ENCODE peak calls at places on chromosomes 12 and 14, in five cellular contexts. P is neural progenitor cell, K is sigmoid colon, C is right atrium auricular region, L is natural killer cell. M is an unnamed sample.

GRCh38 chr12:139585-139984 is 73.0 kb downstream of the IQSEC3 start:
- DNase-seq in K (no peak), C (no peak), P (peak), L (no peak), M (no peak)

GRCh38 chr14:29227631-29228030 is 461.0 kb downstream of the FOXG1 start:
- DNase-seq in C (no peak), K (no peak), L (no peak), P (no peak), M (no peak)

GRCh38 chr14:63614964-63615363 is 26.7 kb downstream of the WDR89 start:
- DNase-seq in L (no peak), K (no peak), P (no peak), C (no peak), M (no peak)

GRCh38 chr12:111184161-111184560 is 184.7 kb downstream of the PHETA1 start:
- DNase-seq in C (no peak), L (no peak), P (no peak), K (no peak), M (no peak)

GRCh38 chr12:128859311-128859710 is 6.0 kb downstream of the GLT1D1 start:
- DNase-seq in C (no peak), L (no peak), K (peak), P (no peak), M (no peak)

GRCh38 chr12:110316861-110317260 is 35.8 kb downstream of the ATP2A2 start:
- DNase-seq in L (no peak), P (no peak), K (no peak), C (no peak), M (no peak)

GRCh38 chr14:21771671-21772070 is 98.1 kb upstream of the OR4E1 start:
- DNase-seq in L (no peak), K (no peak), P (no peak), C (no peak), M (no peak)

GRCh38 chr12:111396726-111397445 is 8.8 kb upstream of the SH2B3 start:
- DNase-seq in K (peak), P (peak), L (peak), C (peak), M (peak)

GRCh38 chr14:20698934-20699333 is 10.4 kb downstream of the ANG start:
- DNase-seq in L (no peak), K (no peak), C (no peak), P (no peak), M (no peak)
- TF ChIP-seq CTCF in L (no peak), K (no peak), C (no peak), P (no peak), M (no peak)

GRCh38 chr12:79420146-79420618 is 270.6 kb downstream of the PAWR start:
- DNase-seq in P (peak), L (no peak), K (no peak), C (no peak), M (no peak)
- TF ChIP-seq CTCF in P (peak), L (no peak), K (no peak), C (peak), M (peak)

GRCh38 chr14:33941727-33942126 is 9.1 kb downstream of the EGLN3 start:
- DNase-seq in P (no peak), K (no peak), C (no peak), L (no peak), M (no peak)

GRCh38 chr14:33945329-33945728 is 5.5 kb downstream of the EGLN3 start:
- DNase-seq in K (no peak), P (no peak), L (no peak), C (no peak), M (no peak)

GRCh38 chr14:33940561-33941011 is 10.3 kb downstream of the EGLN3 start:
- DNase-seq in P (no peak), K (no peak), C (no peak), L (no peak), M (no peak)

GRCh38 chr14:33943484-33943883 is 7.4 kb downstream of the EGLN3 start:
- DNase-seq in C (no peak), K (no peak), P (no peak), L (no peak), M (no peak)

GRCh38 chr14:33943081-33943480 is 7.8 kb downstream of the EGLN3 start:
- DNase-seq in P (no peak), C (no peak), K (no peak), L (no peak), M (no peak)
- TF ChIP-seq CTCF in P (no peak), C (no peak), K (no peak), L (no peak), M (no peak)

GRCh38 chr12:113633678-113634332 is 162.1 kb upstream of the LHX5 start:
- DNase-seq in K (no peak), C (no peak), L (no peak), P (no peak), M (no peak)
- TF ChIP-seq CTCF in K (no peak), C (no peak), L (no peak), P (no peak), M (no peak)

DNA sequence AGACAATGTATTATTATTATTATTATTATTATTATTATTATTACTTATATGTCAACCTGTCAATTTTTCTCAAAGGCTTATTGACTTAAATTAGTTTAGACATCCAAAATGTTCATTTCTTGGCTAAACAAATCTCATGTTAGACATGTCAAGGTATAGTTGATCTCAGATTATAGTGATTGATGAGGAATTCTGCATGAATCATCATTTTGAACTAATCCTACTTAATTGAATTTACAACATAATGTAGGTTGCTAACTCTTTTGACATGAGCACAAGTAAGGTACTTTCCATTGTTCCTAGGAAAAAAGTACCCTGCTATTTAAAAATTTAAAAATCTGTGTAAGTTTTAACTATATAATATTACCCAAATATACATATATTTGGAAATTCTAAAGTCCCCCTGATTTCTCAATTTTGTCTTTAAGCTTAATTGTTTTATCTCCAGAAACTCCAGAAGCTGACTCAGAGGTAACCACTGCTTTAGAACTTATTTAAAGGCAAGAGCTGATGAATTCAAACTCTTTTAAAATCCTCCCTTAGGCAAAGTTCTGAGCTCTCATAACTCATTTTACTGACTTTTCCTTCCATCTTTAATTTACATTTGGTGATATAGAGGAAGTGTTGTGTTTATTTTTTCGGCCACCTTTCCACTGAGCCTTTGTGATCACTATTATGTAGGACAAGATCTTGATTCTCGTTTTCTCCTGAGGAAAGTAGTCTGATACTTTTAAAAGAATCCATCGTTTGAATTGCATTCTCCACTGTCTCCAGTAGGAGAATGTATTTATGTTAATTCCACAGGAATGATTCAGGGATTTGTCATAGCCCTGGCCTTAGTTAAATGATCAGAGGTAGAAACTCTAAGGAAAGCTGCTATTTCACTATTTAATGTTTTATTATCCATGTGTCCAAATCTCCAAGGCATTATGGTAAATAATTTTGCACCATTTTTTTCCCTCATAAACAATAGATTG is 1304.5 kb downstream of the AACS start:
- DNase-seq in L (no peak), P (no peak), K (no peak), C (no peak), M (no peak)
- TF ChIP-seq CTCF in L (no peak), P (peak), K (no peak), C (peak), M (no peak)

GRCh38 chr14:80977103-80977728 is 21.8 kb downstream of the TSHR start:
- DNase-seq in L (no peak), K (no peak), P (no peak), C (no peak), M (no peak)
- TF ChIP-seq CTCF in L (no peak), K (no peak), P (peak), C (no peak), M (no peak)

DNA sequence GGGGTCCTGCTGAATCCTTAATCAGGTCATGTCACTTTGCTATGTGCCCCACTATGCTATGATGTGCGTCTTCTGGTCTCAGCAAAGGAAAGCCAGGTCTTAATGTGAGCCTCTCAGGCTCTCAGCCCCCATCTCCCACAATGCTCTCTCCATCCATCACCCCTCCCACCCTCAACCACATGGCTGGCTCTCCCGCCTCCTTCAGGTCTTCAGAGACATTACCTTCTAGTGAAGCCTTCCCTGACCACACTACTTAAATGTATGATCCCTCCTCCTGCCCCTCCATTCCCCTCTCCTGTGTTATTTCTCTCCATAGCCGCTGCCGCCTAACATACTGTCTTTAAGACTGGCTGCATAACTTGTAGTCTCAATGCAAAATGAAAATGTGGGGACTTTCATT is 50.5 kb downstream of the KRT80 start:
- DNase-seq in K (no peak), L (no peak), C (no peak), P (peak), M (no peak)
- TF ChIP-seq CTCF in K (no peak), L (no peak), C (no peak), P (peak), M (peak)

GRCh38 chr12:54139030-54139429 is 49.8 kb downstream of the SMUG1 start:
- DNase-seq in P (no peak), C (no peak), L (no peak), K (no peak), M (no peak)

GRCh38 chr12:54138219-54138618 is 50.6 kb downstream of the SMUG1 start:
- DNase-seq in K (no peak), L (no peak), C (no peak), P (no peak), M (no peak)

GRCh38 chr12:54143233-54143986 is 45.4 kb downstream of the SMUG1 start:
- DNase-seq in C (no peak), L (no peak), P (no peak), K (no peak), M (no peak)

GRCh38 chr12:54141534-54142475 is 47.0 kb downstream of the SMUG1 start:
- DNase-seq in P (no peak), K (no peak), L (no peak), C (peak), M (no peak)

DNA sequence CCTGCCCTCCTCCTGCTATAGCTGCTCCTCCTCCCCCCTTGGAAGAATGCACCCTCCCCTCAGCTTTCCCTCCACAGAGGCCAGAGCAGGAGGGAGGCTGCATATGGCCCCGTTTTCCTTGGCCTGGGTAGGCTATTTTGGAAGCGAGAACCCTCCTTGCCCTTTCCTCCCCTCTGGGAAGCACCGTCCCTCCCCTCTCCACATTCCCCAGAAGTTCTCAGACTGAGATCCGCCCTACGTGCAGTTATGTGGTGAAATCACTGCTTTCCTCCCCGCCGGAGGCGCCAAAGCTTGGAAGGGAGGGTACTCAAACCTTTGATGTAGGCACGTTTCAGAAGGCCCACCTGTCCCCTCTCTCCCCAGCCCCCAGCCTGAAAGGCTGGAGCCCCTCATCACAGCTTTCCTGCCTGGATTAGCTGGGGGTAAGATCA is 47.8 kb downstream of the SMUG1 start:
- DNase-seq in C (no peak), K (no peak), P (peak), L (no peak), M (no peak)
- TF ChIP-seq CTCF in C (no peak), K (no peak), P (no peak), L (no peak), M (no peak)

DNA sequence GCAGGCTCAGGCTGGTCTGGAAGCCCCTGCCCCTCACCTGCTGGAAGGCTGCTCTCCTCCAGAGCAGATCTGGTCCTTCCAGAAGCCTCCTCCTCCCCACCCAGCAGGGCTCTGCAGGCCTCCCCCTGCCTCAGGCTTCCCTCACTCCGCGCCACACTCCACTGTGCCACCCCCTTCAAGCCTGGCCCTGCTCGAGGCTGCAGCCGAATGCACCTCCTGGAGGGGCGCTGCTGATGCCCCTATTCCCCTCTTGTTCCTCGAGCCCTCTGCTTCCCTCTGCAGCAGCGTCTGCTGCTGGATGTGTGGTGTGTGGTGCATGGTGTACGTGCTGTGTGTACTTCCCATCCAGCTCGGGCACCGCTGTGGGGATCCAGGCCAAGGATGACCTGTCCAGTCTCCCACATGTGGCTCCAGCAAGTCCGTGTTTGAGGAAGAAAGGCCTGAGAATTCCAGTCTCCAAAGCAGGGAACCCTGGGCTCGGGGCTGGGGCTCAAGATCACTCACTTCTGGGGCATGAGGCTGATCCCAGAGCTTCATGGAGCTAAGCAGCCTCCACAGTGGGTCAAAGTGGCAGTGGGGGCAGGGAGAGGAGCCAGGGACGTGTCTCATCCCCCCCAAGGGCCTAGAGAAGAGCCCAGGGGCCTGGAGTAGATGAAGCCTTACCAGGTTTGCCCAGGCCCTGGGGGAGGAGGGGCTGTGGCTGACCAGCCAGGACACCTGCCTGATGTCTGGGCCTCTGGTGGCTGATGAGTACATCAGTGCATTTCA is 136.0 kb upstream of the C14orf180 start:
- DNase-seq in L (no peak), P (peak), C (no peak), K (no peak), M (peak)
- TF ChIP-seq CTCF in L (no peak), P (peak), C (no peak), K (no peak), M (no peak)

GRCh38 chr12:104825408-104825807 is 132.7 kb downstream of the SLC41A2 start:
- DNase-seq in K (no peak), L (no peak), C (no peak), P (peak), M (no peak)
- TF ChIP-seq CTCF in K (no peak), L (peak), C (no peak), P (peak), M (peak)